ENCODE peak calls at places on chromosomes 16 and 17, in nine cellular contexts. F is sigmoid colon, N is tibial nerve, R is A549, T is transverse colon, Q is H1, O is suprapubic skin, S is ovary, L is HepG2. M is an unnamed sample.

GRCh38 chr16:12403746-12404658 is 399.7 kb downstream of the CPPED1 start:
- DNase-seq in F (no peak), N (no peak), R (no peak), T (no peak), Q (no peak), O (peak; percentile 20), S (no peak), L (no peak), M (no peak)

GRCh38 chr17:73211745-73212144 is 18.9 kb downstream of the COG1 start:
- DNase-seq in F (no peak), N (no peak), R (no peak), T (no peak), Q (no peak), O (no peak), S (no peak), L (no peak), M (no peak)

GRCh38 chr17:46772879-46773620 is 45.4 kb downstream of the WNT3 start:
- DNase-seq in F (peak; percentile 48), N (no peak), R (no peak), T (no peak), Q (peak; percentile 71), O (no peak), S (no peak), L (no peak), M (no peak)

GRCh38 chr16:66069576-66069975 is 296.9 kb upstream of the CDH5 start:
- DNase-seq in F (no peak), N (no peak), R (no peak), T (no peak), Q (no peak), O (no peak), S (no peak), L (no peak), M (no peak)

GRCh38 chr17:2266045-2266864 is 37.3 kb downstream of the SMG6 start:
- DNase-seq in F (no peak), N (no peak), R (no peak), T (peak; percentile 66), Q (no peak), O (no peak), S (no peak), L (no peak), M (peak; percentile 36)

GRCh38 chr17:77836557-77837041 is 121.9 kb upstream of the TNRC6C start:
- DNase-seq in F (peak; percentile 27), N (no peak), R (peak; percentile 65), T (no peak), Q (no peak), O (no peak), S (no peak), L (no peak), M (no peak)

GRCh38 chr17:16991349-16992009 is 19.6 kb upstream of the TNFRSF13B start:
- DNase-seq in F (peak; percentile 85), N (peak; percentile 84), R (peak; percentile 75), T (peak; percentile 90), Q (peak; percentile 93), O (peak; percentile 90), S (peak; percentile 39), L (peak; percentile 54), M (peak; percentile 89)

GRCh38 chr16:56558024-56558747 is 6.7 kb upstream of the MT4 start:
- DNase-seq in F (no peak), N (no peak), R (peak; percentile 26), T (no peak), Q (no peak), O (no peak), S (no peak), L (no peak), M (no peak)

GRCh38 chr16:85611205-85611454 is 2.0 kb upstream of the GSE1 start:
- DNase-seq in F (no peak), N (no peak), R (peak; percentile 62), T (no peak), Q (no peak), O (no peak), S (peak; percentile 39), L (no peak), M (no peak)

GRCh38 chr16:10609410-10609774 is 29.0 kb upstream of the EMP2 start:
- DNase-seq in F (no peak), N (no peak), R (no peak), T (no peak), Q (no peak), O (no peak), S (no peak), L (no peak), M (no peak)

GRCh38 chr16:20136446-20136968 is 62.8 kb upstream of the GPR139 start:
- DNase-seq in F (no peak), N (no peak), R (no peak), T (no peak), Q (no peak), O (no peak), S (no peak), L (no peak), M (no peak)

GRCh38 chr17:56320443-56320842 is 167.2 kb downstream of the ANKFN1 start:
- DNase-seq in F (no peak), N (no peak), R (no peak), T (no peak), Q (no peak), O (no peak), S (no peak), L (no peak), M (no peak)

GRCh38 chr16:49631521-49632041 is 224.3 kb downstream of the ZNF423 start:
- DNase-seq in F (no peak), N (no peak), R (no peak), T (no peak), Q (no peak), O (no peak), S (no peak), L (no peak), M (no peak)

GRCh38 chr17:82018152-82019041 is 4.3 kb downstream of the CENPX start:
- DNase-seq in F (no peak), N (no peak), R (no peak), T (no peak), Q (no peak), O (no peak), S (no peak), L (no peak), M (peak; percentile 70)
- TF ChIP-seq POLR2A in F (no peak), N (no peak), R (no peak), T (no peak), Q (no peak), O (no peak), S (no peak), L (no peak), M (no peak)

DNA sequence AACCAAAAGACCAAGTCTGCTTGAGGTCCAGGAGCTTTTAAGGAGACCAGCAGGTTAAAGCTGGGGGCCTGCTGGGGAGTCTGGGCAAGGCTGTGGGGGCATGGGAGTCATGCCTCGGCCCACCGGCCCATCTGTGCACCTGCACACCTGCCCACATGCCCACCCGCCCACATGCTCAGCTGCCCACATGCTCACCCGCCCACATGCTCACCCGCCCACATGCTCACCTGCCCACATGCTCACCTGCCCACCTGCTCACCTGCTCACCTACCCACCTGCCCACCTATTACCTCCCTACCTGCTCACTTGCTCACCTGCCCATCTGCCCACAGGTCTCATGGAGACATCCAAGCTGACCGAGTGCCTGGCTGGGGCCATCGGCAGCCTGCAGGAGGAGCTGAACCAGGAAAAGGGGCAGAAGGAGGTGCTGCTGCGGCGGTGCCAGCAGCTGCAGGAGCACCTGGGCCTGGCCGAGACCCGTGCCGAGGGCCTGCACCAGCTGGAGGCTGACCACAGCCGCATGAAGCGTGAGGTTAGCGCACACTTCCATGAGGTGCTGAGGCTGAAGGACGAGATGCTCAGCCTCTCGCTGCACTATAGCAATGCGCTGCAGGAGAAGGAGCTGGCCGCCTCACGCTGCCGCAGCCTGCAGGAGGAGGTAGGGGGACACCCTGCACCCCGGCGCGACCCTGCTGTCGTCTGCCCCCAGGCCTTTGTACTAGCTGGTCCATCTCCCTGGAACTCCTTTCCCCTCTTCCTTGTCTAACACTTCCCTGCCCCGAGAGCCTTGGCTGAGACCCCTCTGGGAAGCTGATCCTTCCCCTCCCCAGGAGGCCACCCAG is 14.0 kb downstream of the CARD14 start:
- DNase-seq in F (no peak), N (no peak), R (no peak), T (no peak), Q (no peak), O (no peak), S (no peak), L (no peak), M (no peak)
- TF ChIP-seq EP300 in F (no peak), N (no peak), R (no peak), T (no peak), Q (no peak), O (no peak), S (no peak), L (no peak), M (no peak)

GRCh38 chr17:59355030-59355694 is 23.7 kb downstream of the YPEL2 start:
- DNase-seq in F (no peak), N (no peak), R (no peak), T (no peak), Q (no peak), O (no peak), S (no peak), L (no peak), M (no peak)

GRCh38 chr17:59356543-59357218 is 25.2 kb downstream of the YPEL2 start:
- DNase-seq in F (no peak), N (no peak), R (no peak), T (no peak), Q (no peak), O (no peak), S (no peak), L (no peak), M (no peak)

GRCh38 chr17:59355695-59356323 is 24.4 kb downstream of the YPEL2 start:
- DNase-seq in F (no peak), N (peak; percentile 37), R (no peak), T (no peak), Q (no peak), O (no peak), S (no peak), L (no peak), M (no peak)

GRCh38 chr17:59357219-59357699 is 25.8 kb downstream of the YPEL2 start:
- DNase-seq in F (no peak), N (no peak), R (no peak), T (no peak), Q (no peak), O (no peak), S (no peak), L (no peak), M (no peak)

DNA sequence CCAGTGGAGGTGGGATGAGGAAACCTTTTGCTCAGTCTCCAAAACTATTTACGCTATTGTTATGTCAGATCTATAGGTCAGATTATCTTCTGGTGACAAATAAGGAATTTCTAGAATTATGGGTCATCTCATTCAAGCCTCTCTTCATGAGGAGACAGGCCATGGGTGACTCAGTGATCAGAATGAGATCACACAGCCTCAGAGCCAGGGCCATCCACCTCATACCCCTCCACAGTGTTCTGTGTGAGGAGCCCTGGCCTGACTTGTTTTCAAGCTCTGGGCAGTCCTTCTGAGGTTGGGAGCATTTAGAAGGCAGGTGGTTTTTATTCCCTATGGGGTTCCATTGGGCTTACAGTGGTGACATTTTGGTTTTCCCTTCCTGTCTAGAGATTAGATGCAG is 26.5 kb downstream of the YPEL2 start:
- DNase-seq in F (no peak), N (no peak), R (no peak), T (no peak), Q (no peak), O (no peak), S (no peak), L (no peak), M (no peak)
- H3K4me1 ChIP-seq in F (no peaks in the 10 kb centered on the region), N (peaks cover 73% of the 10 kb centered on the region), R (peaks cover 20% of the 10 kb centered on the region), T (peaks cover 14% of the 10 kb centered on the region), Q (no peaks in the 10 kb centered on the region), O (peaks cover 68% of the 10 kb centered on the region), S (peaks cover 11% of the 10 kb centered on the region), L (peaks cover 41% of the 10 kb centered on the region), M (peaks cover 48% of the 10 kb centered on the region)

DNA sequence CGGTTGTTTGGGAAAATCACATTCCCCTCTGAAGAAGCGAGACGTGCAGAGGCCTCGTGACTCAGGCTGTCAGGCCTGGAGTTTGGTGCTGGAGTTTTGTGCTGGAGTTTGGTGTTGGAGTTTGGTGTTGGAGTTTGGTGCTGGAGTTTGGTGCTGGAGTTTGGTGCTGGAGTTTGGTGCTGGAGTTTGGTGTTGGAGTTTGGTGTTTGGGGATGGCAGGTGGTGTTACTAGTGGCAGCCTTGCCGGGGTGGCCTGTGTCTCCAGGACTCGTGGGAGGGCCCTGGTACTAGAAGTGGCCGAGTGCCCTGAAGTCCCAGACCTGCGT is 12.6 kb downstream of the TBC1D24 start:
- DNase-seq in F (no peak), N (no peak), R (no peak), T (no peak), Q (no peak), O (no peak), S (no peak), L (no peak), M (no peak)
- TF ChIP-seq POLR2A in F (no peak), N (no peak), R (no peak), T (no peak), Q (no peak), O (no peak), S (no peak), L (no peak), M (no peak)

M was measured in stomach.